ENCODE peak calls at places on chromosomes 12 and 14, in seven cellular contexts. R is PC-3; Z is gastrocnemius medialis; U is AG20443; T is CD8-positive, alpha-beta memory T cell; B is stimulated activated CD4-positive, alpha-beta T cell treated with anti-CD3 and anti-CD28 coated beads, Interleukin-15, amount 100 ng/mL, for 1 hour; M is amniotic stem cell. A is an unnamed sample.
A peak's percentile ranks its signal among the peaks of the same experiment; 100 is the strongest.

GRCh38 chr14:35362911-35363374 is 41.6 kb downstream of the NFKBIA start:
- DNase-seq in U (no peak), Z (no peak), T (no peak), B (no peak), R (no peak), M (no peak), A (no peak)

GRCh38 chr12:93042283-93042682 is 113.2 kb upstream of the EEA1 start:
- DNase-seq in M (no peak), T (no peak), Z (no peak), B (no peak), U (no peak), R (no peak), A (no peak)

GRCh38 chr14:99562848-99563748 is 40.9 kb downstream of the CCDC85C start:
- DNase-seq in M (no peak), Z (peak; percentile 43), B (no peak), R (peak; percentile 87), T (no peak), U (peak; percentile 84), A (no peak)

GRCh38 chr14:35121887-35122695 is at the start of the genes PPP2R3C and PRORP:
- DNase-seq in U (peak; percentile 92), T (peak; percentile 91), B (peak; percentile 71), M (peak; percentile 93), R (peak; percentile 98), Z (peak; percentile 93), A (peak; percentile 49)

GRCh38 chr14:93304771-93305170 is 28.1 kb downstream of the BTBD7 start:
- DNase-seq in R (no peak), T (no peak), M (no peak), U (peak; percentile 65), B (no peak), Z (no peak), A (no peak)

GRCh38 chr12:50103767-50104321 is at the start of gene GPD1:
- DNase-seq in R (peak; percentile 50), B (peak; percentile 14), Z (peak; percentile 65), M (no peak), U (peak; percentile 74), T (no peak), A (peak; percentile 48)

GRCh38 chr12:121620328-121620891 is 5.9 kb upstream of the ORAI1 start:
- DNase-seq in Z (no peak), T (no peak), U (no peak), M (no peak), B (no peak), R (no peak), A (no peak)

GRCh38 chr12:70796989-70797388 is 123.5 kb downstream of the PTPRR start:
- DNase-seq in M (no peak), Z (no peak), U (no peak), B (no peak), R (peak; percentile 78), T (no peak), A (no peak)

GRCh38 chr12:11794311-11794710 is 144.8 kb downstream of the ETV6 start:
- DNase-seq in M (no peak), R (no peak), T (no peak), U (no peak), Z (peak; percentile 66), B (no peak), A (no peak)

A was measured in D721Med.